ENCODE peak calls at places on chromosome 13, in eight cellular contexts. J, M, X, V, Q, B, N and P are unnamed samples.

GRCh38 chr13:62014299-62014698 is 598.6 kb upstream of the PCDH20 start:
- DNase-seq in J (no peak), M (no peak), X (no peak), V (no peak), Q (no peak), B (no peak), N (peak; percentile 43), P (no peak)

GRCh38 chr13:99386495-99386894 is 79.3 kb upstream of the GPR183 start:
- DNase-seq in J (no peak), M (no peak), X (no peak), V (no peak), Q (no peak), B (no peak), N (peak; percentile 69), P (no peak)

GRCh38 chr13:114118086-114118762 is 14.2 kb downstream of the RASA3 start:
- DNase-seq in J (no peak), M (no peak), X (no peak), V (no peak), Q (no peak), B (no peak), N (no peak), P (no peak)

GRCh38 chr13:94701313-94702180 is 10.8 kb downstream of the SOX21 start:
- DNase-seq in J (no peak), M (no peak), X (no peak), V (no peak), Q (no peak), B (no peak), N (no peak), P (no peak)

GRCh38 chr13:51837016-51837415 is 8.0 kb downstream of the TMEM272 start:
- DNase-seq in J (no peak), M (no peak), X (no peak), V (no peak), Q (no peak), B (no peak), N (no peak), P (no peak)

GRCh38 chr13:26831336-26831908 is 70.8 kb upstream of the GPR12 start:
- DNase-seq in J (no peak), M (no peak), X (no peak), V (no peak), Q (no peak), B (no peak), N (peak; percentile 1), P (no peak)

GRCh38 chr13:61608138-61608537 is 192.5 kb upstream of the PCDH20 start:
- DNase-seq in J (no peak), M (no peak), X (no peak), V (no peak), Q (no peak), B (no peak), N (no peak), P (no peak)

GRCh38 chr13:65499251-65499650 is 1730.9 kb downstream of the PCDH9 start:
- DNase-seq in J (no peak), M (no peak), X (no peak), V (no peak), Q (no peak), B (no peak), N (no peak), P (no peak)

GRCh38 chr13:48297131-48297786 is 6.3 kb upstream of the RB1 start:
- DNase-seq in J (no peak), M (no peak), X (no peak), V (no peak), Q (no peak), B (no peak), N (no peak), P (no peak)

GRCh38 chr13:20924758-20925394 is 22.3 kb upstream of the XPO4 start:
- DNase-seq in J (peak; percentile 71), M (peak; percentile 93), X (no peak), V (peak; percentile 54), Q (peak; percentile 37), B (peak; percentile 90), N (peak; percentile 67), P (no peak)

GRCh38 chr13:57314897-57315520 is 148.0 kb downstream of the PRR20E start:
- DNase-seq in J (no peak), M (no peak), X (no peak), V (no peak), Q (no peak), B (no peak), N (no peak), P (no peak)

GRCh38 chr13:36275190-36276002 is 22.2 kb downstream of the CCDC169 start:
- DNase-seq in J (no peak), M (peak; percentile 29), X (no peak), V (no peak), Q (no peak), B (peak; percentile 23), N (peak; percentile 44), P (no peak)

GRCh38 chr13:50037788-50038187 is 22.5 kb downstream of the KCNRG start:
- DNase-seq in J (no peak), M (no peak), X (no peak), V (no peak), Q (no peak), B (no peak), N (no peak), P (no peak)

GRCh38 chr13:106299616-106300015 is 235.8 kb downstream of the EFNB2 start:
- DNase-seq in J (no peak), M (no peak), X (no peak), V (no peak), Q (no peak), B (no peak), N (no peak), P (no peak)

GRCh38 chr13:48068036-48068435 is 26.9 kb downstream of the MED4 start:
- DNase-seq in J (no peak), M (no peak), X (no peak), V (no peak), Q (no peak), B (no peak), N (no peak), P (no peak)

GRCh38 chr13:43545317-43545874 is 241.4 kb downstream of the ENOX1 start:
- DNase-seq in J (no peak), M (no peak), X (no peak), V (no peak), Q (no peak), B (no peak), N (no peak), P (no peak)

GRCh38 chr13:40190656-40191100 is 475.8 kb downstream of the FOXO1 start:
- DNase-seq in J (peak; percentile 67), M (peak; percentile 79), X (no peak), V (peak; percentile 15), Q (peak; percentile 59), B (peak; percentile 36), N (no peak), P (no peak)

GRCh38 chr13:113029487-113030258 is 60.7 kb downstream of the MCF2L start:
- DNase-seq in J (peak; percentile 18), M (peak; percentile 57), X (peak; percentile 38), V (peak; percentile 64), Q (peak; percentile 11), B (peak; percentile 86), N (peak; percentile 55), P (no peak)

GRCh38 chr13:110209950-110210603 is 96.9 kb downstream of the COL4A1 start:
- DNase-seq in J (no peak), M (no peak), X (no peak), V (peak; percentile 78), Q (no peak), B (no peak), N (peak; percentile 23), P (no peak)

GRCh38 chr13:114044486-114044885 is 70.6 kb upstream of the C13orf46 start:
- DNase-seq in J (no peak), M (no peak), X (no peak), V (no peak), Q (no peak), B (no peak), N (no peak), P (no peak)

GRCh38 chr13:50910483-50910805 is 853 bp downstream of the RNASEH2B start:
- DNase-seq in J (no peak), M (peak; percentile 56), X (no peak), V (peak; percentile 38), Q (no peak), B (peak; percentile 30), N (peak; percentile 29), P (no peak)

GRCh38 chr13:52348983-52349780 is 56.8 kb downstream of the THSD1 start:
- DNase-seq in J (no peak), M (peak; percentile 18), X (no peak), V (no peak), Q (peak; percentile 25), B (no peak), N (no peak), P (no peak)